ENCODE peak calls at places on chromosomes 7 and 10, in nine cellular contexts. Q is pancreas, K is left ventricle myocardium inferior, Y is mucosa of descending colon, D is fibroblast of lung, C is psoas muscle, I is endodermal cell, M is aorta, F is HCT116. V is an unnamed sample.

GRCh38 chr7:69738396-69738889 is 140.2 kb downstream of the AUTS2 start:
- DNase-seq in Q (no peak), K (no peak), Y (no peak), D (peak; percentile 74), C (no peak), I (no peak), M (no peak), F (no peak), V (no peak)

GRCh38 chr10:122861724-122862161 is 16.1 kb upstream of the CUZD1 start:
- DNase-seq in Q (no peak), K (no peak), Y (no peak), D (peak; percentile 68), C (no peak), I (no peak), M (no peak), F (no peak), V (no peak)

GRCh38 chr10:126422561-126422960 is 34.3 kb upstream of the ADAM12 start:
- DNase-seq in Q (no peak), K (no peak), Y (no peak), D (peak; percentile 69), C (no peak), I (no peak), M (no peak), F (no peak), V (no peak)

GRCh38 chr10:35639651-35640311 is 2.3 kb downstream of the FZD8 start:
- DNase-seq in Q (peak; percentile 29), K (peak; percentile 19), Y (peak; percentile 44), D (peak; percentile 46), C (peak; percentile 61), I (peak; percentile 87), M (peak; percentile 60), F (no peak), V (peak; percentile 69)

GRCh38 chr7:1474736-1475135 is 15.5 kb upstream of the MICALL2 start:
- DNase-seq in Q (no peak), K (no peak), Y (no peak), D (no peak), C (no peak), I (no peak), M (no peak), F (no peak), V (no peak)

GRCh38 chr10:63588436-63589180 is 67.4 kb downstream of the REEP3 start:
- DNase-seq in Q (no peak), K (no peak), Y (no peak), D (peak; percentile 22), C (no peak), I (no peak), M (no peak), F (no peak), V (no peak)

GRCh38 chr7:136931169-136931867 is 62.9 kb downstream of the CHRM2 start:
- DNase-seq in Q (no peak), K (no peak), Y (no peak), D (no peak), C (no peak), I (no peak), M (no peak), F (no peak), V (no peak)

GRCh38 chr7:159036916-159037605 is 107.6 kb downstream of the VIPR2 start:
- DNase-seq in Q (no peak), K (no peak), Y (no peak), D (no peak), C (no peak), I (peak; percentile 80), M (no peak), F (no peak), V (no peak)

GRCh38 chr7:132276986-132277716 is 299.1 kb downstream of the PLXNA4 start:
- DNase-seq in Q (no peak), K (no peak), Y (no peak), D (peak; percentile 33), C (no peak), I (no peak), M (no peak), F (no peak), V (no peak)

GRCh38 chr10:69492091-69492745 is 41.0 kb downstream of the TSPAN15 start:
- DNase-seq in Q (no peak), K (no peak), Y (peak; percentile 27), D (no peak), C (no peak), I (no peak), M (no peak), F (no peak), V (peak; percentile 51)

GRCh38 chr7:48904975-48905374 is 19.4 kb upstream of the CDC14C start:
- DNase-seq in Q (no peak), K (no peak), Y (no peak), D (peak; percentile 5), C (no peak), I (no peak), M (no peak), F (no peak), V (no peak)

GRCh38 chr7:151110941-151111645 is 24.8 kb downstream of the AGAP3 start:
- DNase-seq in Q (peak; percentile 84), K (peak; percentile 75), Y (peak; percentile 84), D (peak; percentile 61), C (peak; percentile 89), I (peak; percentile 94), M (peak; percentile 83), F (no peak), V (peak; percentile 79)

GRCh38 chr10:62171791-62172190 is 96.9 kb downstream of the RTKN2 start:
- DNase-seq in Q (no peak), K (no peak), Y (no peak), D (peak; percentile 24), C (no peak), I (no peak), M (no peak), F (no peak), V (no peak)

GRCh38 chr10:111732116-111732785 is 451.3 kb downstream of the GPAM start:
- DNase-seq in Q (no peak), K (no peak), Y (no peak), D (no peak), C (no peak), I (no peak), M (no peak), F (no peak), V (no peak)

GRCh38 chr7:55571534-55572377 is 546 bp downstream of the VOPP1 start:
- DNase-seq in Q (peak; percentile 46), K (peak; percentile 53), Y (peak; percentile 82), D (peak; percentile 59), C (peak; percentile 71), I (peak; percentile 85), M (peak; percentile 78), F (no peak), V (no peak)

GRCh38 chr10:95431900-95432342 is 129.2 kb downstream of the SORBS1 start:
- DNase-seq in Q (no peak), K (no peak), Y (no peak), D (peak; percentile 17), C (no peak), I (no peak), M (no peak), F (no peak), V (no peak)
- H3K4me1 ChIP-seq in Q (no peaks in the 10 kb centered on the region), K (peaks cover 100% of the 10 kb centered on the region), Y (peaks cover 11% of the 10 kb centered on the region), D (no peaks in the 10 kb centered on the region), C (peaks cover 47% of the 10 kb centered on the region), I (peaks cover 9% of the 10 kb centered on the region), M (peaks cover 7% of the 10 kb centered on the region), F (peaks cover 5% of the 10 kb centered on the region), V (peaks cover 67% of the 10 kb centered on the region)

GRCh38 chr7:50396856-50397255 is 53.3 kb downstream of the FIGNL1 start:
- DNase-seq in Q (no peak), K (no peak), Y (no peak), D (no peak), C (no peak), I (no peak), M (no peak), F (no peak), V (no peak)
- H3K4me1 ChIP-seq in Q (no peaks in the 10 kb centered on the region), K (no peaks in the 10 kb centered on the region), Y (no peaks in the 10 kb centered on the region), D (no peaks in the 10 kb centered on the region), C (no peaks in the 10 kb centered on the region), I (no peaks in the 10 kb centered on the region), M (no peaks in the 10 kb centered on the region), F (no peaks in the 10 kb centered on the region), V (no peaks in the 10 kb centered on the region)

DNA sequence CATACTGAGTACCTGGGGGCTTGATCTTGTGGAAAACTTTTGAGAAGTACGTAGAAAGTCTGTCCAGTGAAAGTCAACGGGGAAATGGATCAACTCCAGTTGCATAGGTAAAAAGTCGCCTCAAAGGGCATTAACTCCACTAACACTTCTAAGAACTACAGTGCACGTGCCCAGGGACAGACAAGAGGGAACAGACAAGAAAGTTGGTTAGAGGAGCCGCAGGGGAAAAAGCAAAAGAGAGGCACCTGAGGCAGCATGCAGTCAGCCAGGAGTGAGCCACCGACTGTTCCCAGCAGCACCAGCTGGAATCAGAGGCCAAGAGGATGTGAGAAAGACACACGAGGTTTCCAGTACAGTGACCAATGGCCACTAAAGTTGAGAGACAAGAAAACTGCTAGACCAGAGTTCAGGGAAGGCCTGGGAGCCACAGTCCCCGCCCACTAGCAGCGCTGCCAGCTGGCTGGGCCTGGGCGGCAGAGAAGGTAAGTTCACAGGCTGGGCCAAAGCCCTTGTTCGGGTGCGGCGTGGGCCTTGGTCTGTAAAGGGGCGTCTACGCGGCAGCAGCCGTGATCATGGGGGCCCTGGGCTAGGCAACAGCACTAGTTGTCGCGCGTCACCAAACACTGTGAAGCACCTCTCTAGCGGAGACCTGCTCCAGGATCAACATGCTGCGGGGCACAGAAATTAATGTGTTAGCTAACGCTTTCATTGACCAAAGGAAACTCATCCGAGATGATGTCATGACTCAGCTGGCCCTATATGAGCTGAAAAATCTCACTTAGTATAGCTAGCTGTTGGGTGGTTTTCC is 14.0 kb downstream of the ITGB1 start:
- DNase-seq in Q (no peak), K (peak; percentile 24), Y (peak; percentile 68), D (peak; percentile 50), C (no peak), I (peak; percentile 71), M (peak; percentile 49), F (no peak), V (no peak)
- H3K4me1 ChIP-seq in Q (peaks cover 63% of the 10 kb centered on the region), K (peaks cover 98% of the 10 kb centered on the region), Y (peaks cover 36% of the 10 kb centered on the region), D (peaks cover 26% of the 10 kb centered on the region), C (peaks cover 89% of the 10 kb centered on the region), I (peaks cover 10% of the 10 kb centered on the region), M (peaks cover 16% of the 10 kb centered on the region), F (peaks cover 63% of the 10 kb centered on the region), V (peaks cover 64% of the 10 kb centered on the region)

GRCh38 chr7:18123508-18124239 is 96.0 kb upstream of the PRPS1L1 start:
- DNase-seq in Q (no peak), K (no peak), Y (no peak), D (peak; percentile 19), C (no peak), I (no peak), M (no peak), F (no peak), V (no peak)

GRCh38 chr7:18116661-18117060 is 89.0 kb upstream of the PRPS1L1 start:
- DNase-seq in Q (no peak), K (no peak), Y (no peak), D (peak; percentile 55), C (no peak), I (no peak), M (no peak), F (no peak), V (no peak)

GRCh38 chr7:18125536-18125935 is 97.9 kb upstream of the PRPS1L1 start:
- DNase-seq in Q (no peak), K (no peak), Y (no peak), D (peak; percentile 33), C (no peak), I (no peak), M (no peak), F (no peak), V (no peak)

GRCh38 chr7:18117482-18117881 is 89.8 kb upstream of the PRPS1L1 start:
- DNase-seq in Q (peak; percentile 21), K (no peak), Y (no peak), D (peak; percentile 94), C (no peak), I (no peak), M (no peak), F (no peak), V (no peak)

DNA sequence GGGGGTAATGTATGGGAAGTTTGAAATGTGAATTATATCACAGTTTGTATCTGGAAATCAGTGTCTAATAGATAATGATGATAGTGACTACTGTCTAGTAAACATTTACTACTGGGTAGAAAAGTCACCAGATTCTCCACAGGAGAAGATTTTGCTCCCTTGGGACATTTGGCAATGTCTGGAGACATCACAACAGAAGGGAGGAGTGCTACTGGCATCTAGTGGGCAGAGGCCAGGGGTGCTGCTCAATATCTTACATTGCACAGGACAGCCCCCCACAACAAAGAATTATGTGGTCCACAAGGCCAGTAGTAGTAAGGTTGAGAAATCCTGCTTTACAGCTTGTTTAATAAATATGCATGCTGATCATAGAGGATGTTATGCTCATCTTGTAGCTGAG is 92.3 kb upstream of the PRPS1L1 start:
- DNase-seq in Q (no peak), K (no peak), Y (no peak), D (peak; percentile 11), C (no peak), I (peak; percentile 61), M (no peak), F (peak; percentile 3), V (no peak)
- H3K4me1 ChIP-seq in Q (peaks cover 11% of the 10 kb centered on the region), K (peaks cover 5% of the 10 kb centered on the region), Y (no peaks in the 10 kb centered on the region), D (no peaks in the 10 kb centered on the region), C (no peaks in the 10 kb centered on the region), I (no peaks in the 10 kb centered on the region), M (peaks cover 4% of the 10 kb centered on the region), F (no peaks in the 10 kb centered on the region), V (no peaks in the 10 kb centered on the region)

V was measured in tibial artery.